ENCODE peak calls at places on chromosomes 12 and 14, in nine cellular contexts. V is fibroblast of pulmonary artery, Q is activated B cell treated with CpG ODN at 0.5 μM for 24 hours, G is Daoy, W is EL, A is AG04449, Z is HFFc6, U is HuH-7.5, F is HFF-Myc. R is an unnamed sample.

GRCh38 chr12:98754095-98754494 is 109.0 kb downstream of the APAF1 start:
- DNase-seq in V (peak), Q (no peak), G (peak), W (peak), A (peak), Z (peak), U (peak), F (no peak), R (peak)

GRCh38 chr12:99282670-99283069 is 364.9 kb upstream of the GARIN6 start:
- DNase-seq in V (no peak), Q (no peak), G (no peak), W (no peak), A (no peak), Z (no peak), U (no peak), F (no peak), R (no peak)

GRCh38 chr14:38522724-38523123 is 266.8 kb upstream of the CLEC14A start:
- DNase-seq in V (no peak), Q (no peak), G (no peak), W (no peak), A (no peak), Z (no peak), U (no peak), F (no peak), R (peak)

GRCh38 chr12:70971395-70971794 is 50.9 kb upstream of the PTPRR start:
- DNase-seq in V (peak), Q (no peak), G (no peak), W (no peak), A (no peak), Z (no peak), U (no peak), F (no peak), R (peak)

GRCh38 chr12:106309671-106310313 is 7.3 kb downstream of the TCP11L2 start:
- DNase-seq in V (peak), Q (no peak), G (peak), W (peak), A (peak), Z (peak), U (no peak), F (no peak), R (peak)

GRCh38 chr12:51678086-51678724 is 87.2 kb downstream of the SCN8A start:
- DNase-seq in V (peak), Q (no peak), G (peak), W (peak), A (no peak), Z (peak), U (peak), F (no peak), R (peak)

GRCh38 chr14:99026471-99026870 is 245.5 kb downstream of the BCL11B start:
- DNase-seq in V (no peak), Q (no peak), G (no peak), W (no peak), A (no peak), Z (no peak), U (no peak), F (no peak), R (no peak)

GRCh38 chr12:51323317-51323960 is 535 bp downstream of the BIN2 start:
- DNase-seq in V (no peak), Q (no peak), G (no peak), W (no peak), A (no peak), Z (no peak), U (no peak), F (no peak), R (no peak)

GRCh38 chr14:45103806-45104205 is 19.9 kb downstream of the PRPF39 start:
- DNase-seq in V (no peak), Q (no peak), G (no peak), W (no peak), A (no peak), Z (no peak), U (no peak), F (no peak), R (no peak)

GRCh38 chr12:4273651-4274395 is at the start of gene CCND2:
- DNase-seq in V (peak), Q (peak), G (peak), W (peak), A (no peak), Z (no peak), U (no peak), F (no peak), R (peak)

GRCh38 chr12:27185234-27186045 is 58.6 kb upstream of the STK38L start:
- DNase-seq in V (peak), Q (no peak), G (peak), W (peak), A (no peak), Z (peak), U (no peak), F (no peak), R (peak)

GRCh38 chr14:98433436-98433835 is 838.6 kb downstream of the BCL11B start:
- DNase-seq in V (no peak), Q (no peak), G (no peak), W (no peak), A (no peak), Z (no peak), U (no peak), F (no peak), R (no peak)

GRCh38 chr14:53327716-53328115 is 174.6 kb upstream of the DDHD1 start:
- DNase-seq in V (peak), Q (no peak), G (peak), W (peak), A (no peak), Z (peak), U (no peak), F (no peak), R (peak)

GRCh38 chr12:51821423-51822260 is 26.9 kb downstream of the FIGNL2 start:
- DNase-seq in V (no peak), Q (no peak), G (no peak), W (no peak), A (no peak), Z (no peak), U (no peak), F (no peak), R (no peak)

GRCh38 chr12:121811434-121812319 is 7.9 kb downstream of the SETD1B start:
- DNase-seq in V (peak), Q (peak), G (peak), W (peak), A (no peak), Z (peak), U (peak), F (no peak), R (peak)

GRCh38 chr12:90712671-90713070 is 242.3 kb downstream of the CCER1 start:
- DNase-seq in V (no peak), Q (no peak), G (no peak), W (peak), A (no peak), Z (no peak), U (no peak), F (no peak), R (peak)

GRCh38 chr12:18382486-18382885 is 121.2 kb downstream of the PIK3C2G start:
- DNase-seq in V (peak), Q (no peak), G (no peak), W (peak), A (peak), Z (peak), U (no peak), F (no peak), R (peak)

GRCh38 chr12:29692237-29692636 is 91.5 kb downstream of the TMTC1 start:
- DNase-seq in V (no peak), Q (no peak), G (no peak), W (no peak), A (no peak), Z (no peak), U (no peak), F (no peak), R (no peak)

GRCh38 chr14:99546230-99546879 is 57.7 kb downstream of the CCDC85C start:
- DNase-seq in V (no peak), Q (no peak), G (no peak), W (no peak), A (no peak), Z (no peak), U (no peak), F (no peak), R (no peak)

GRCh38 chr14:51398898-51399297 is 158.9 kb downstream of the TMX1 start:
- DNase-seq in V (peak), Q (no peak), G (peak), W (peak), A (peak), Z (peak), U (no peak), F (peak), R (peak)

GRCh38 chr12:54017845-54018607 is 9.2 kb downstream of the HOXC8 start:
- DNase-seq in V (peak), Q (peak), G (peak), W (peak), A (peak), Z (peak), U (peak), F (no peak), R (peak)

GRCh38 chr14:71583246-71583645 is 349.0 kb upstream of the RGS6 start:
- DNase-seq in V (no peak), Q (no peak), G (no peak), W (peak), A (no peak), Z (peak), U (no peak), F (no peak), R (no peak)

GRCh38 chr14:76647699-76648298 is 113.5 kb upstream of the VASH1 start:
- DNase-seq in V (peak), Q (no peak), G (peak), W (peak), A (no peak), Z (peak), U (peak), F (peak), R (peak)

GRCh38 chr14:34030864-34031263 is 80.0 kb upstream of the EGLN3 start:
- DNase-seq in V (peak), Q (no peak), G (peak), W (no peak), A (no peak), Z (no peak), U (no peak), F (peak), R (peak)

GRCh38 chr12:99495797-99496196 is 151.8 kb upstream of the GARIN6 start:
- DNase-seq in V (no peak), Q (no peak), G (no peak), W (no peak), A (no peak), Z (no peak), U (no peak), F (no peak), R (no peak)

GRCh38 chr14:58697266-58697926 is 59.6 kb downstream of the DACT1 start:
- DNase-seq in V (no peak), Q (no peak), G (no peak), W (no peak), A (no peak), Z (no peak), U (no peak), F (no peak), R (no peak)

GRCh38 chr12:112107728-112108447 is 695 bp downstream of the NAA25 start:
- DNase-seq in V (no peak), Q (no peak), G (peak), W (peak), A (no peak), Z (no peak), U (no peak), F (no peak), R (no peak)

GRCh38 chr14:72792051-72792788 is 101.7 kb downstream of the DPF3 start:
- DNase-seq in V (no peak), Q (no peak), G (no peak), W (no peak), A (no peak), Z (peak), U (no peak), F (no peak), R (no peak)

R was measured in cardiac fibroblast.